ENCODE peak calls at places on chromosomes 2 and 18, in four cellular contexts. E is A549, M is endothelial cell of umbilical vein, Z is GM12878. W is an unnamed sample.
A peak's percentile ranks its signal among the peaks of the same experiment; 100 is the strongest.

GRCh38 chr18:13235981-13236380 is 17.4 kb downstream of the LDLRAD4 start:
- DNase-seq in E (no peak), M (no peak), Z (no peak), W (no peak)

GRCh38 chr2:207083361-207084080 is 82.2 kb downstream of the KLF7 start:
- DNase-seq in E (no peak), Z (no peak), M (no peak), W (no peak)

GRCh38 chr2:7745369-7745768 is 828.2 kb downstream of the RNF144A start:
- DNase-seq in E (no peak), Z (no peak), M (no peak), W (no peak)

GRCh38 chr18:22411442-22411841 is 6.3 kb downstream of the CTAGE1 start:
- DNase-seq in E (no peak), Z (no peak), M (no peak), W (no peak)

GRCh38 chr2:161172901-161173540 is 12.8 kb downstream of the TANK start:
- DNase-seq in Z (no peak), M (no peak), E (no peak), W (no peak)

GRCh38 chr18:8798996-8799395 is 93.6 kb downstream of the MTCL1 start:
- DNase-seq in Z (no peak), M (no peak), E (peak; percentile 50), W (no peak)

GRCh38 chr18:76496200-76496890 is 1.3 kb upstream of the ZNF516 start:
- DNase-seq in M (no peak), Z (no peak), E (peak; percentile 47), W (peak; percentile 89)

GRCh38 chr2:86052676-86053075 is 53.0 kb downstream of the POLR1A start:
- DNase-seq in E (no peak), M (no peak), Z (no peak), W (no peak)

GRCh38 chr2:226286916-226287315 is 512.7 kb downstream of the IRS1 start:
- DNase-seq in M (no peak), Z (no peak), E (no peak), W (no peak)

GRCh38 chr2:134676960-134677359 is 41.8 kb downstream of the TMEM163 start:
- DNase-seq in Z (no peak), M (no peak), E (no peak), W (no peak)

GRCh38 chr2:127117603-127118002 is 10.6 kb upstream of the BIN1 start:
- DNase-seq in E (no peak), Z (no peak), M (no peak), W (no peak)

GRCh38 chr2:159131267-159131790 is 155.2 kb downstream of the WDSUB1 start:
- DNase-seq in E (no peak), Z (no peak), M (no peak), W (no peak)

GRCh38 chr2:128390256-128390990 is 71.8 kb upstream of the HS6ST1 start:
- DNase-seq in Z (no peak), E (no peak), M (no peak), W (no peak)

GRCh38 chr18:79819951-79820351 is 22.2 kb downstream of the KCNG2 start:
- DNase-seq in E (no peak), Z (peak; percentile 46), M (no peak), W (peak; percentile 84)

GRCh38 chr18:80251700-80252099 is 4.4 kb upstream of the PARD6G start:
- DNase-seq in E (no peak), M (no peak), Z (no peak), W (no peak)

GRCh38 chr2:11337909-11338308 is 6.5 kb downstream of the ROCK2 start:
- DNase-seq in Z (no peak), M (no peak), E (no peak), W (no peak)

GRCh38 chr18:40249390-40250080 is 1705.5 kb upstream of the PIK3C3 start:
- DNase-seq in Z (no peak), E (no peak), M (no peak), W (no peak)

GRCh38 chr18:23992119-23992940 is 22.2 kb upstream of the TTC39C start:
- DNase-seq in Z (no peak), M (no peak), E (no peak), W (no peak)

GRCh38 chr2:189683348-189683747 is 8.9 kb downstream of the ANKAR start:
- DNase-seq in M (no peak), E (no peak), Z (no peak), W (no peak)

GRCh38 chr2:215425021-215425782 is 10.7 kb downstream of the FN1 start:
- DNase-seq in Z (no peak), M (no peak), E (no peak), W (no peak)

GRCh38 chr2:9590635-9591034 is 35.0 kb upstream of the ADAM17 start:
- DNase-seq in M (no peak), E (no peak), Z (no peak), W (no peak)

GRCh38 chr2:14219306-14219705 is 413.2 kb upstream of the LRATD1 start:
- DNase-seq in M (no peak), Z (no peak), E (no peak), W (no peak)

GRCh38 chr2:189260361-189260761 is 80.8 kb upstream of the COL5A2 start:
- DNase-seq in M (no peak), Z (peak; percentile 12), E (no peak), W (no peak)

GRCh38 chr2:189940913-189941312 is 121.6 kb downstream of the MSTN start:
- DNase-seq in M (no peak), Z (no peak), E (no peak), W (no peak)

GRCh38 chr2:241720560-241720959 is 13.9 kb upstream of the D2HGDH start:
- DNase-seq in M (no peak), E (no peak), Z (no peak), W (no peak)

GRCh38 chr2:230864605-230865323 is at the start of gene ITM2C:
- DNase-seq in E (peak; percentile 65), M (peak; percentile 19), Z (no peak), W (peak; percentile 89)

GRCh38 chr2:60385648-60386047 is 167.8 kb downstream of the BCL11A start:
- DNase-seq in Z (no peak), M (no peak), E (no peak), W (peak; percentile 34)

GRCh38 chr2:152568566-152568965 is 148.7 kb downstream of the PRPF40A start:
- DNase-seq in M (no peak), E (no peak), Z (no peak), W (peak; percentile 11)

GRCh38 chr2:84805250-84805917 is 75.5 kb downstream of the TRABD2A start:
- DNase-seq in E (no peak), M (no peak), Z (no peak), W (no peak)

GRCh38 chr2:127453392-127454171 is 35.4 kb downstream of the PROC start:
- DNase-seq in Z (no peak), E (peak; percentile 49), M (peak; percentile 5), W (peak; percentile 60)

GRCh38 chr18:44803019-44803650 is 122.4 kb downstream of the SETBP1 start:
- DNase-seq in M (no peak), Z (no peak), E (no peak), W (no peak)

GRCh38 chr18:78494204-78494603 is 485.4 kb upstream of the SALL3 start:
- DNase-seq in M (no peak), E (no peak), Z (no peak), W (no peak)

DNA sequence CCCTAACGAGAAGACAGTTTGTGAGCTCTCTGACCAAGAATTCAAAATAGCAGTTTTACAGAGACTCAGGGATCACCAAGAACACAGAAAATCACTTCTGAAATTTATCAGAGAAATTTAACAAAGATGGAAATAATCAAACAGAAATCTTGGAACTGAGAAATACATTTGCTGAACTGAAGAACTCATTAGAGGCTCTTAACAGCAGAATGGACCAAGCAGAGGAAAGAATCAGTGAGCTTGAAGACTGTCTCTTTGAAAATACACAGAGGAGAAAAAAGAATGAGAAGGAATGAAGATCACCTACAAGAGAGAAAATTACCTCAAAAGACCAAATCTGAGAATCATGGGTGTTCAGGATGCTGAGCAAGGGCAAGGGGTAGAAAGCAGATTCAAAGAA is 29.7 kb downstream of the ASB1 start:
- DNase-seq in Z (no peak), M (no peak), E (no peak), W (no peak)
- TF ChIP-seq MAX in Z (no peak), M (no peak), E (no peak), W (no peak)

GRCh38 chr2:120503793-120504571 is 158.0 kb downstream of the INHBB start:
- DNase-seq in E (no peak), Z (no peak), M (peak; percentile 29), W (no peak)
- TF ChIP-seq POLR2A in E (no peak), Z (no peak), M (no peak), W (no peak)

GRCh38 chr2:98937906-98938305 is 1.9 kb upstream of the CRACDL start:
- DNase-seq in M (no peak), Z (no peak), E (no peak), W (no peak)

GRCh38 chr2:98935777-98936132 is 270 bp downstream of the CRACDL start:
- DNase-seq in M (no peak), E (no peak), Z (no peak), W (no peak)

GRCh38 chr2:98935111-98935770 is 784 bp downstream of the CRACDL start:
- DNase-seq in E (no peak), Z (no peak), M (peak; percentile 27), W (no peak)

GRCh38 chr2:98936917-98937351 is 909 bp upstream of the CRACDL start:
- DNase-seq in E (no peak), Z (no peak), M (no peak), W (peak; percentile 51)

GRCh38 chr2:98936133-98936916 is at the start of gene CRACDL:
- DNase-seq in Z (no peak), M (peak; percentile 28), E (no peak), W (peak; percentile 64)
- TF ChIP-seq MYC in Z (no peak), M (no peak), E (no peak), W (no peak)

DNA sequence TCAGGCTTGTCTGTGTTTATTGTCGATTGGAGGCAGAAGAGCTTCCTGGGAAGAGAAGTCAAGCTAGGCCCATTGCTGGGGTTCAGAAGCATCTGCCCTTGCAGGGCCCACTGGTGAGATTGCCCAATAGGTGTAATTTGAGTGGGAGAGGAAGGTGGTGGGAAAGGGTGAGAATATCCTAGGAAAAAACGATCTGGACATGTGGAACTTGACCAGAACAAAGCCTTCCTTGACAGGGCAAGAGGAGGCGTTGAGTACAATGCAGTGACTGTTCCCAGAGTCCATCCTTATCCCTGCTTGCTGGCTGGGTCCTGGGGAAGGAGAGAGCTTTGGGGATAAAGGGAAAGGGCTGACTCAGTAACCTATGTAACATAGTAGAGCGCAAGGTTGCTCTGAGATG is 27.1 kb downstream of the NABP1 start:
- DNase-seq in M (no peak), Z (no peak), E (no peak), W (no peak)
- TF ChIP-seq MAX in M (no peak), Z (no peak), E (no peak), W (no peak)

DNA sequence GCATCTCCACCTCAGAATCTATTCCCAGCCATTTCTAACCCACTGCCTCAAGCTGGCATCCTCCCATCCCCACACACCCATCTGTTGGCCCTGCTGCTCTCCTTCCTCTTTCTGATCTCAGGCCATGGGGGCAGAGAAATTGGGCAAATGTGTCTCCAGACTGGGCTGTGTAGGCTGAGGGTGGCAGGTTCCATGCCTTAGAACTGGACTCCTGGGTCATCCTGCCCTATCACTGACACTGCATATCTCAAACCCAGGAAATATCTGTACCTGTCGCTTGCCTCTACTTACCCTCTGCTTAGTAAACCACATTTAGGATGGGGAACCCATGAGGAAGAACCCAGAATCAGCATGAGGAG is 1.8 kb downstream of the WNT10A start:
- DNase-seq in E (no peak), M (no peak), Z (no peak), W (peak; percentile 47)
- TF ChIP-seq POLR2A in E (no peak), M (no peak), Z (no peak), W (no peak)

DNA sequence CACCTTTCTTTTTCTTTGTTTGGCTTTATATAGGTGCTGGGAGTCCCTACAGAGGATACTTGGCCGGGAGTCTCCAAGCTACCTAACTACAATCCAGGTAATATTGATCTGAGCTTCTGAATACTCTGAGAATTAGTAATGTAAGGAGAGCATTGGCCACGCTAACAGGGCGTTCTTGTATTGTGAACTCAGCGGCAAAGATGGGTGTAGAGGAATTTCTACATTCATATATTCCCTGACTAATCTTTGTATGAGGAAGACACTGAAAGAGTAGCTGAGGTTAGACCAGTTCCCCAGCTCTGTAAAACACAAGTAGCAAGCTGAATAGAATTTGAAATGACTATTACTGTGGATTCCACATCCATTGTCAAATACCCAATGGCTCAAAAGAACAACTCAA is 48.5 kb downstream of the CDK15 start:
- DNase-seq in M (no peak), Z (no peak), E (no peak), W (no peak)
- TF ChIP-seq MYC in M (no peak), Z (no peak), E (no peak), W (no peak)

W was measured in NB4.